ENCODE peak calls at places on chromosomes 2 and 18, in four cellular contexts. K, M, D and Y are unnamed samples.

GRCh38 chr2:95008311-95008710 is 17.2 kb upstream of the MAL start:
- DNase-seq in K (no peak), M (no peak), D (no peak), Y (no peak)

GRCh38 chr2:37523861-37524362 is 147.5 kb downstream of the CDC42EP3 start:
- DNase-seq in K (peak), M (no peak), D (peak), Y (peak)

GRCh38 chr18:23259701-23260661 is 124.7 kb downstream of the CABLES1 start:
- DNase-seq in K (peak), M (no peak), D (peak), Y (no peak)

GRCh38 chr18:6004683-6005082 is 109.4 kb upstream of the TMEM200C start:
- DNase-seq in K (no peak), M (no peak), D (no peak), Y (no peak)

GRCh38 chr18:51009071-51009470 is 20.9 kb upstream of the SMAD4 start:
- DNase-seq in K (peak), M (no peak), D (no peak), Y (no peak)

GRCh38 chr2:10654069-10654468 is 35.7 kb downstream of the NOL10 start:
- DNase-seq in K (peak), M (no peak), D (peak), Y (peak)

GRCh38 chr2:183408562-183408961 is 284.3 kb downstream of the NUP35 start:
- DNase-seq in K (no peak), M (no peak), D (no peak), Y (no peak)

GRCh38 chr18:14942275-14942674 is 194.3 kb downstream of the ANKRD30B start:
- DNase-seq in K (no peak), M (no peak), D (no peak), Y (no peak)

GRCh38 chr2:37098416-37099118 is 14.2 kb downstream of the GPATCH11 start:
- DNase-seq in K (no peak), M (no peak), D (no peak), Y (no peak)

GRCh38 chr2:224819075-224819474 is 102.9 kb upstream of the CCDC195 start:
- DNase-seq in K (no peak), M (no peak), D (no peak), Y (no peak)

GRCh38 chr2:33133436-33133835 is 186.7 kb downstream of the LTBP1 start:
- DNase-seq in K (no peak), M (no peak), D (no peak), Y (no peak)

GRCh38 chr2:189522435-189523151 is 58.0 kb downstream of the SLC40A1 start:
- DNase-seq in K (no peak), M (no peak), D (no peak), Y (no peak)

GRCh38 chr2:239055756-239056493 is 208.0 kb downstream of the TWIST2 start:
- DNase-seq in K (peak), M (no peak), D (peak), Y (no peak)

GRCh38 chr2:146730882-146731281 is 1113.9 kb upstream of the ACVR2A start:
- DNase-seq in K (peak), M (no peak), D (no peak), Y (no peak)